ENCODE peak calls at places on chromosomes 7 and 10, in eight cellular contexts. D is mammary epithelial cell, B is AG09309, M is IMR-90, J is heart left ventricle, P is sigmoid colon, T is AG10803, H is cardiac muscle cell. G is an unnamed sample.

GRCh38 chr10:42952358-42952757 is 124.5 kb upstream of the RET start:
- DNase-seq in T (peak), H (peak), B (no peak), J (peak), M (no peak), D (peak), P (peak), G (peak)

GRCh38 chr10:74293686-74294365 is 142.8 kb downstream of the ADK start:
- DNase-seq in H (peak), B (peak), J (no peak), P (no peak), M (peak), T (peak), D (peak), G (no peak)

GRCh38 chr10:77801474-77802238 is 124.9 kb downstream of the DLG5 start:
- DNase-seq in D (peak), J (no peak), P (no peak), M (peak), B (no peak), T (peak), H (no peak), G (no peak)

GRCh38 chr7:35645691-35646090 is 49.2 kb downstream of the HERPUD2 start:
- DNase-seq in H (no peak), P (no peak), J (no peak), B (no peak), M (no peak), T (no peak), D (no peak), G (no peak)

GRCh38 chr7:122038904-122039303 is 105.1 kb downstream of the AASS start:
- DNase-seq in H (no peak), J (no peak), M (peak), D (no peak), B (no peak), P (no peak), T (no peak), G (no peak)

GRCh38 chr10:100562008-100562672 is 26.4 kb downstream of the HIF1AN start:
- DNase-seq in B (no peak), P (peak), J (peak), D (peak), T (peak), H (peak), M (peak), G (peak)

GRCh38 chr7:35424869-35425495 is 171.1 kb upstream of the TBX20 start:
- DNase-seq in B (peak), J (peak), P (no peak), D (peak), H (peak), T (peak), M (peak), G (peak)

GRCh38 chr10:17506390-17506789 is 52.0 kb upstream of the ST8SIA6 start:
- DNase-seq in J (no peak), B (no peak), M (no peak), P (no peak), D (no peak), H (no peak), T (no peak), G (no peak)

GRCh38 chr10:103416436-103417147 is 20.2 kb downstream of the PDCD11 start:
- DNase-seq in M (peak), T (peak), P (peak), B (peak), J (no peak), H (peak), D (peak), G (peak)

GRCh38 chr10:131874991-131875451 is 25.8 kb upstream of the PPP2R2D start:
- DNase-seq in M (peak), H (peak), T (peak), B (peak), J (peak), P (peak), D (peak), G (peak)

GRCh38 chr7:120164-120555 is 72.2 kb upstream of the FAM20C start:
- DNase-seq in P (no peak), T (no peak), D (no peak), J (no peak), H (no peak), M (no peak), B (no peak), G (no peak)

GRCh38 chr10:111784386-111784785 is 399.2 kb downstream of the GPAM start:
- DNase-seq in M (no peak), J (no peak), D (no peak), B (no peak), H (no peak), T (no peak), P (no peak), G (no peak)

GRCh38 chr10:70348228-70348850 is 34.1 kb downstream of the LRRC20 start:
- DNase-seq in H (peak), P (peak), M (no peak), D (peak), B (no peak), T (peak), J (peak), G (no peak)

GRCh38 chr10:125060851-125061556 is 99.4 kb downstream of the CTBP2 start:
- DNase-seq in D (peak), P (peak), M (peak), T (peak), H (peak), B (peak), J (peak), G (peak)

GRCh38 chr10:107144490-107144889 is 20.0 kb downstream of the SORCS1 start:
- DNase-seq in B (no peak), M (no peak), D (no peak), J (no peak), T (no peak), P (no peak), H (peak), G (peak)

GRCh38 chr7:110600983-110601382 is 489.9 kb upstream of the LRRN3 start:
- DNase-seq in B (no peak), J (no peak), P (no peak), M (no peak), H (no peak), D (no peak), T (no peak), G (no peak)

GRCh38 chr7:110590415-110590814 is 500.5 kb upstream of the LRRN3 start:
- DNase-seq in H (peak), T (no peak), P (no peak), J (no peak), D (no peak), B (no peak), M (no peak), G (no peak)

GRCh38 chr7:110591341-110591740 is 499.6 kb upstream of the LRRN3 start:
- DNase-seq in P (no peak), M (peak), D (no peak), J (no peak), T (no peak), B (no peak), H (no peak), G (no peak)

GRCh38 chr7:110592557-110592956 is 498.4 kb upstream of the LRRN3 start:
- DNase-seq in T (no peak), M (peak), H (no peak), J (no peak), B (no peak), D (no peak), P (no peak), G (no peak)

GRCh38 chr7:110595694-110596093 is 495.2 kb upstream of the LRRN3 start:
- DNase-seq in M (no peak), T (no peak), D (no peak), J (no peak), H (peak), B (no peak), P (no peak), G (no peak)
- TF ChIP-seq CTCF in M (no peak), T (no peak), D (peak), J (peak), H (no peak), B (no peak), P (no peak), G (no peak)

DNA sequence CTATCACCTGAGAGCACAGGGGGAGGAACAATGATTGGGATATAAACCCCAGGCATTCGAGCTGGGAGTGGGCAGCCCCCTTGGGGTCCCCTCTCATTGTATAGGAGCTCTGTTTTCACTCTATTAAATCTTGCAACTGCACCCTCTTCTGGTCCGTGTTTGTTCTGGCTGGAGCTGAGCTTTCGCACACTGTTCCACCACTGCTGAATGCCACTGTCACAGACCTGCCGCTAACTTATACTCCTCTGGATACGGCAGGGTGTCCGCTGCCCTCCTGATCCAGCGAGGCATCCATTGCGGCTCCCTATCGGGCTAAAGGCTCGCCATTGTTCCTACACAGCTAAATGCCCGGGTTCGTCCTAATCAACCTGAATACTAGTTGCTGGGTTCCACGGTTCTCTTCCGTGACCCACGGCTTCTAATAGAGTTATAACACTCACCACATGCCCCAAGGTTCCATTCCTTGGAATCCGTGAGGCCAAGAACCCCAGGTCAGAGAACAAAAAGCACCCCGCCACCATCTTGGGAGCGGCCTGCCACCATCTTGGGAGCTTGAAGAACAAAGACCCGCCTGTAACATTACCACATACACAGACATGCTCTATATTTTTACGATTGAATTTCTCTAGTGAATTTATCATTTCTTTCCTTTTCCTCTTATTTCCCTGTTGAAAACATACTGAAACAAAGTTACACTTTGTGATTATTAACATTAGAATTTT is 9.0 kb downstream of the ZWINT start:
- DNase-seq in M (no peak), B (no peak), D (no peak), H (no peak), T (no peak), P (no peak), J (no peak), G (no peak)
- TF ChIP-seq CTCF in M (no peak), B (no peak), D (no peak), H (no peak), T (no peak), P (no peak), J (no peak), G (no peak)

DNA sequence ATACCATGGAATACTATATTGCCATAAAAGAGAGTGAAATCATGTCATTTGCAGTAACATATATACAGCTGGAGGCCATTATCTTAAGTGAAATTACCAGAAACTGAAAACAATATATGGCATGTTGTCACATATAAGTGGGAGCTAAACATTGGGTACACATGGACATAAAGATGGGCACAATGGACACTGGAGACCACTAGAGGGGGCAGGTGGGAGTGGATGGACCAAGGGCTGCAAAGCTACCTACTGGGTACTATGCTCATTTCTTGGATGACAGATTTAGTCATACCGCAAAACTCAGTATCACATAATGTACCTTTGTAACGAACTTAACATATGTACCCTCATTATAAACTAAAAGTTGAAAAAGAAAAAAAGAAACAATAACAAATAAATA is 1167.6 kb downstream of the NXPH1 start:
- DNase-seq in H (peak), B (no peak), M (no peak), P (no peak), J (no peak), T (no peak), D (no peak), G (no peak)
- TF ChIP-seq CTCF in H (no peak), B (no peak), M (no peak), P (no peak), J (no peak), T (no peak), D (no peak), G (peak)

DNA sequence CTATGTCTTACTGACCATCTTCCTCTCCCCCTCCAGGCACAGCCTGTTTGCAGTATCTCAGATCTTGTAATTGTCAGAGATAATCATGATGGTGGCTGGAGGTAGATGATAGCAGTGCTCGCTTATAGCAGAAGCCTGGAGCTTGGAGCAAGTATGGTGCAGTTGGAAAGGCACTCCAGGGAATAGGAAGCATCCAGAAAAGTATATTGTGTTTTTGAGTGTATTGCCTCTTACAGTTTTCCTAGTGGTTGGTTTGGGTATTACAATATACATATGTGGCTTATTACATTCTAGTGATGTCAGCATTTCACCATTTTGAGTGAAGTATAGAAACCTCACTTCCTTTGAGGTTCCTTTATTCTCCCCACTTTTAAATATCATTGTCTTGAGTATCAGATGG is 101.5 kb downstream of the STK31 start:
- DNase-seq in B (no peak), D (no peak), H (no peak), J (no peak), M (no peak), P (no peak), T (no peak), G (no peak)
- TF ChIP-seq CTCF in B (no peak), D (peak), H (peak), J (no peak), M (no peak), P (no peak), T (peak), G (peak)

GRCh38 chr7:98737176-98737575 is 120.1 kb downstream of the NPTX2 start:
- DNase-seq in J (no peak), T (no peak), P (no peak), D (no peak), H (no peak), M (no peak), B (no peak), G (no peak)

GRCh38 chr7:98735801-98736200 is 118.7 kb downstream of the NPTX2 start:
- DNase-seq in P (no peak), J (no peak), T (no peak), D (no peak), M (no peak), H (no peak), B (no peak), G (no peak)

GRCh38 chr7:98731651-98732050 is 114.6 kb downstream of the NPTX2 start:
- DNase-seq in J (no peak), H (no peak), D (no peak), B (no peak), P (no peak), M (no peak), T (no peak), G (no peak)

GRCh38 chr7:98730331-98730730 is 113.2 kb downstream of the NPTX2 start:
- DNase-seq in M (no peak), B (no peak), H (no peak), D (no peak), T (no peak), P (peak), J (no peak), G (no peak)

DNA sequence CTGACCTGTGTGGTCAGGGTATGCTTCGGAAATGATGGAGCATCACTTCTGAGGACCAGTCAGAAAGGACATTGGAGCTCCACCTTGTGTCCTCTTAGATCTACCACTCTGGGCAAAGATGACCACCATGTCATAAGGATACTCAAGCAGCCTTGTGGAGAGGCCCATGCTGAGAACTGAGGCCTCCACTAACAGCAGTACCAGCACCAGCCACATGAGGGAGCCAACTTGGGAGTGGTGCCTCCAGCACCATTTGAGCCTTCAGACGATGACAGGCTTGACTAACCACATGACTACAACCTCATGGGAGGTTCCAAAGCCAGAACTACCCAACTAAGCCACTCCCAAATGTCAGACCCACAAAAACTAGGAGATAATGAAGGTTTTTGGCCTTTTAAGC is 116.0 kb downstream of the NPTX2 start:
- DNase-seq in B (no peak), J (no peak), P (no peak), H (no peak), M (peak), T (peak), D (peak), G (peak)
- TF ChIP-seq CTCF in B (peak), J (no peak), P (no peak), H (peak), M (no peak), T (peak), D (peak), G (peak)

G was measured in neural crest cell.